ENCODE peak calls at places on chromosomes 16 and 17, in nine cellular contexts. V, F, Y, X, I, O, Z, T and P are unnamed samples.

GRCh38 chr17:55281592-55282378 is 17.0 kb downstream of the HLF start:
- DNase-seq in X (no peak), V (no peak), O (peak), Z (no peak), Y (no peak), T (no peak), F (no peak), I (no peak), P (no peak)

GRCh38 chr17:75504347-75505151 is 10.8 kb downstream of the CASKIN2 start:
- DNase-seq in Z (peak), V (no peak), O (peak), I (peak), T (no peak), Y (peak), F (peak), X (peak), P (peak)

GRCh38 chr16:1310832-1311200 is 1.4 kb downstream of the UBE2I start:
- DNase-seq in I (no peak), O (peak), T (no peak), F (peak), Y (no peak), V (no peak), X (peak), Z (no peak), P (peak)

GRCh38 chr17:45405250-45406086 is 27.2 kb downstream of the ARHGAP27 start:
- DNase-seq in I (peak), O (peak), Z (no peak), T (no peak), Y (no peak), F (peak), X (no peak), V (peak), P (no peak)

GRCh38 chr16:88366704-88367047 is 16.1 kb upstream of the ZNF469 start:
- DNase-seq in T (no peak), O (no peak), Y (no peak), I (no peak), Z (no peak), F (no peak), X (no peak), V (no peak), P (no peak)

GRCh38 chr17:58176200-58176599 is 9.4 kb downstream of the OR4D2 start:
- DNase-seq in Z (no peak), T (peak), I (no peak), F (no peak), O (peak), Y (no peak), X (no peak), V (peak), P (no peak)

GRCh38 chr17:44655983-44656700 is at the start of gene MEIOC:
- DNase-seq in X (peak), F (peak), O (peak), I (no peak), Z (no peak), V (peak), Y (peak), T (peak), P (peak)

GRCh38 chr16:48623304-48624016 is 13.5 kb upstream of the N4BP1 start:
- DNase-seq in Y (peak), X (peak), I (peak), Z (peak), O (peak), T (peak), V (peak), F (peak), P (peak)

GRCh38 chr17:49723423-49723822 is 15.7 kb upstream of the SLC35B1 start:
- DNase-seq in X (peak), F (no peak), I (no peak), V (peak), T (no peak), O (peak), Z (peak), Y (no peak), P (no peak)

GRCh38 chr16:77944631-77945030 is 77.7 kb upstream of the CLEC3A start:
- DNase-seq in F (no peak), I (no peak), V (no peak), Z (no peak), X (no peak), O (no peak), T (no peak), Y (no peak), P (no peak)

GRCh38 chr16:83903739-83904138 is 4.8 kb downstream of the MLYCD start:
- DNase-seq in X (no peak), V (peak), F (no peak), T (peak), O (peak), Y (no peak), Z (peak), I (no peak), P (no peak)

GRCh38 chr16:86580063-86580797 is 1.9 kb downstream of the FOXL1 start:
- DNase-seq in T (peak), X (no peak), V (no peak), Z (no peak), I (no peak), O (peak), F (no peak), Y (no peak), P (no peak)

GRCh38 chr16:58495861-58496331 is 4.0 kb upstream of the NDRG4 start:
- DNase-seq in Y (no peak), O (no peak), X (no peak), T (no peak), F (no peak), I (no peak), V (no peak), Z (peak), P (no peak)

GRCh38 chr17:14926526-14927122 is 338.5 kb downstream of the PMP22 start:
- DNase-seq in I (peak), T (peak), Y (peak), O (peak), F (peak), X (peak), V (peak), Z (peak), P (peak)

GRCh38 chr16:85301171-85301690 is 189.0 kb upstream of the CIBAR2 start:
- DNase-seq in I (no peak), Z (no peak), V (no peak), X (no peak), T (no peak), F (no peak), Y (no peak), O (no peak), P (no peak)

GRCh38 chr16:972316-973002 is 1.7 kb upstream of the LMF1 start:
- DNase-seq in Z (no peak), O (no peak), F (no peak), Y (no peak), V (no peak), I (no peak), T (no peak), X (no peak), P (no peak)

GRCh38 chr17:83069931-83070374 is 9.5 kb upstream of the METRNL start:
- DNase-seq in O (no peak), Y (no peak), T (no peak), X (no peak), F (no peak), I (no peak), V (no peak), Z (peak), P (no peak)

GRCh38 chr17:50257574-50258224 is 16.6 kb upstream of the TMEM92 start:
- DNase-seq in I (no peak), T (no peak), V (no peak), Y (no peak), X (no peak), O (no peak), Z (no peak), F (no peak), P (no peak)

GRCh38 chr16:2939968-2940367 is 24.1 kb upstream of the KREMEN2 start:
- DNase-seq in I (no peak), Y (no peak), X (no peak), O (no peak), Z (no peak), F (no peak), T (no peak), V (no peak), P (no peak)

GRCh38 chr16:68200120-68200783 is 35.7 kb downstream of the ESRP2 start:
- DNase-seq in Y (no peak), X (no peak), T (peak), F (no peak), O (peak), V (peak), I (no peak), Z (no peak), P (peak)

GRCh38 chr16:87453326-87453725 is 39.5 kb downstream of the ZCCHC14 start:
- DNase-seq in F (no peak), X (no peak), O (no peak), T (no peak), I (no peak), Y (no peak), Z (no peak), V (no peak), P (no peak)

GRCh38 chr17:1871743-1872142 is 41.9 kb downstream of the RPA1 start:
- DNase-seq in O (no peak), Y (no peak), Z (no peak), V (no peak), T (no peak), I (no peak), F (no peak), X (no peak), P (no peak)

GRCh38 chr16:30948956-30949654 is at the start of gene ORAI3:
- DNase-seq in F (peak), O (peak), X (peak), V (peak), I (peak), T (peak), Z (peak), Y (peak), P (peak)

GRCh38 chr17:47262586-47262985 is 9.0 kb downstream of the ITGB3 start:
- DNase-seq in X (no peak), F (no peak), I (no peak), V (no peak), Y (no peak), O (no peak), T (no peak), Z (no peak), P (peak)

DNA sequence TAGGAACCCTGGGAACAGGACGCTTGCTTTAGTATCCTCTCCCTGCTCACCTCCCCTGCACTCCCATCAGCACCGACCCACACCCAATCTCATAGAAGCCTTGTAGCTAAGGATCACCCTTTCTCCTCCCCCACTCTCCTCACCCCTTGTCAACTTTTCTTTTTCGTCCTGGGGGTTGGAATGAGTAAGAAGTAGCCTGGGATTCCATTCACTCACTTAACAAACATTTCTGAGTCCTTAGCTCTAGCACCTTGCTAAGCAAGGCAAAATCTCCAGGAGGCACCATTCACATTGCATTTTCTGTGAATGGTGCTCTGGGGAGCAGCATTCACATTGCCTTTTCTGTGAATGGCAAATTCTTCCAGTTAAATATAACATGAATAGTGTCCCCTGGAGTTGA is 1.1 kb upstream of the PGAP3 start:
- DNase-seq in X (no peak), O (no peak), Z (no peak), F (no peak), I (no peak), Y (no peak), T (no peak), V (no peak), P (no peak)
- H3K4me3 ChIP-seq in X (no peak), O (peak), Z (no peak), F (peak), I (peak), Y (peak), T (peak), V (peak), P (peak)

GRCh38 chr17:81995463-81996231 is 18.2 kb downstream of the ASPSCR1 start:
- DNase-seq in O (no peak), Z (no peak), X (no peak), V (no peak), Y (no peak), T (no peak), F (no peak), I (peak), P (no peak)
- TF ChIP-seq CTCF in O (no peak), Z (no peak), X (no peak), V (no peak), Y (no peak), T (no peak), F (no peak), I (no peak), P (no peak)

GRCh38 chr16:27242868-27243590 is 25.5 kb downstream of the NSMCE1 start:
- DNase-seq in Y (peak), T (peak), V (peak), F (no peak), I (no peak), O (peak), X (peak), Z (peak), P (no peak)
- H3K4me3 ChIP-seq in Y (no peak), T (peak), V (no peak), F (no peak), I (no peak), O (peak), X (no peak), Z (no peak), P (no peak)

GRCh38 chr17:4544656-4545216 is 10.4 kb downstream of the MYBBP1A start:
- DNase-seq in Z (peak), F (no peak), T (no peak), I (no peak), Y (no peak), O (no peak), X (no peak), V (no peak), P (no peak)
- TF ChIP-seq CTCF in Z (no peak), F (no peak), T (no peak), I (no peak), Y (no peak), O (no peak), X (no peak), V (no peak), P (no peak)